ENCODE peak calls at places on chromosomes 2 and 18, in six cellular contexts. One of them, this sample, is unnamed.

GRCh38 chr2:178747767-178748166 is 59.5 kb downstream of the TTN start:
- DNase-seq in AG04449: no peak
- DNase-seq in cardiac muscle cell: no peak
- DNase-seq in stimulated activated CD8-positive, alpha-beta memory T cell treated with anti-CD3 and anti-CD28 coated beads, Interleukin-7, amount 100 ng/mL, for 1 hour: no peak
- DNase-seq in CD8-positive, alpha-beta T cell: no peak
- DNase-seq in fibroblast of the aortic adventitia: no peak
- DNase-seq in this sample: no peak

GRCh38 chr18:45910405-45911023 is 56.6 kb downstream of the EPG5 start:
- DNase-seq in AG04449: no peak
- DNase-seq in cardiac muscle cell: peak
- DNase-seq in stimulated activated CD8-positive, alpha-beta memory T cell treated with anti-CD3 and anti-CD28 coated beads, Interleukin-7, amount 100 ng/mL, for 1 hour: peak
- DNase-seq in CD8-positive, alpha-beta T cell: peak
- DNase-seq in fibroblast of the aortic adventitia: peak
- DNase-seq in this sample: peak

GRCh38 chr2:42297322-42297936 is 63.6 kb downstream of the COX7A2L start:
- DNase-seq in AG04449: no peak
- DNase-seq in cardiac muscle cell: no peak
- DNase-seq in stimulated activated CD8-positive, alpha-beta memory T cell treated with anti-CD3 and anti-CD28 coated beads, Interleukin-7, amount 100 ng/mL, for 1 hour: no peak
- DNase-seq in CD8-positive, alpha-beta T cell: no peak
- DNase-seq in fibroblast of the aortic adventitia: no peak
- DNase-seq in this sample: no peak

GRCh38 chr18:75810481-75810880 is 383.0 kb upstream of the SMIM21 start:
- DNase-seq in AG04449: no peak
- DNase-seq in cardiac muscle cell: no peak
- DNase-seq in stimulated activated CD8-positive, alpha-beta memory T cell treated with anti-CD3 and anti-CD28 coated beads, Interleukin-7, amount 100 ng/mL, for 1 hour: no peak
- DNase-seq in CD8-positive, alpha-beta T cell: no peak
- DNase-seq in fibroblast of the aortic adventitia: no peak
- DNase-seq in this sample: no peak

GRCh38 chr2:121707920-121708361 is 28.7 kb downstream of the NIFK start:
- DNase-seq in AG04449: no peak
- DNase-seq in cardiac muscle cell: no peak
- DNase-seq in stimulated activated CD8-positive, alpha-beta memory T cell treated with anti-CD3 and anti-CD28 coated beads, Interleukin-7, amount 100 ng/mL, for 1 hour: no peak
- DNase-seq in CD8-positive, alpha-beta T cell: no peak
- DNase-seq in fibroblast of the aortic adventitia: no peak
- DNase-seq in this sample: no peak

GRCh38 chr2:175205523-175205922 is 24.0 kb upstream of the ATP5MC3 start:
- DNase-seq in AG04449: no peak
- DNase-seq in cardiac muscle cell: no peak
- DNase-seq in stimulated activated CD8-positive, alpha-beta memory T cell treated with anti-CD3 and anti-CD28 coated beads, Interleukin-7, amount 100 ng/mL, for 1 hour: no peak
- DNase-seq in CD8-positive, alpha-beta T cell: no peak
- DNase-seq in fibroblast of the aortic adventitia: peak
- DNase-seq in this sample: no peak

GRCh38 chr2:28185153-28185552 is 207.5 kb upstream of the FOSL2 start:
- DNase-seq in AG04449: no peak
- DNase-seq in cardiac muscle cell: no peak
- DNase-seq in stimulated activated CD8-positive, alpha-beta memory T cell treated with anti-CD3 and anti-CD28 coated beads, Interleukin-7, amount 100 ng/mL, for 1 hour: no peak
- DNase-seq in CD8-positive, alpha-beta T cell: no peak
- DNase-seq in fibroblast of the aortic adventitia: no peak
- DNase-seq in this sample: no peak

GRCh38 chr2:21054011-21054410 is 10.1 kb upstream of the APOB start:
- DNase-seq in AG04449: no peak
- DNase-seq in cardiac muscle cell: no peak
- DNase-seq in stimulated activated CD8-positive, alpha-beta memory T cell treated with anti-CD3 and anti-CD28 coated beads, Interleukin-7, amount 100 ng/mL, for 1 hour: no peak
- DNase-seq in CD8-positive, alpha-beta T cell: no peak
- DNase-seq in fibroblast of the aortic adventitia: no peak
- DNase-seq in this sample: no peak

GRCh38 chr2:1546901-1547300 is 133.6 kb downstream of the TPO start:
- DNase-seq in AG04449: no peak
- DNase-seq in cardiac muscle cell: no peak
- DNase-seq in stimulated activated CD8-positive, alpha-beta memory T cell treated with anti-CD3 and anti-CD28 coated beads, Interleukin-7, amount 100 ng/mL, for 1 hour: no peak
- DNase-seq in CD8-positive, alpha-beta T cell: no peak
- DNase-seq in fibroblast of the aortic adventitia: no peak
- DNase-seq in this sample: no peak

GRCh38 chr2:1627628-1628371 is 116.5 kb downstream of the PXDN start:
- DNase-seq in AG04449: no peak
- DNase-seq in cardiac muscle cell: no peak
- DNase-seq in stimulated activated CD8-positive, alpha-beta memory T cell treated with anti-CD3 and anti-CD28 coated beads, Interleukin-7, amount 100 ng/mL, for 1 hour: no peak
- DNase-seq in CD8-positive, alpha-beta T cell: no peak
- DNase-seq in fibroblast of the aortic adventitia: no peak
- DNase-seq in this sample: no peak

GRCh38 chr2:158999458-158999857 is 31.0 kb downstream of the TANC1 start:
- DNase-seq in AG04449: no peak
- DNase-seq in cardiac muscle cell: no peak
- DNase-seq in stimulated activated CD8-positive, alpha-beta memory T cell treated with anti-CD3 and anti-CD28 coated beads, Interleukin-7, amount 100 ng/mL, for 1 hour: no peak
- DNase-seq in CD8-positive, alpha-beta T cell: no peak
- DNase-seq in fibroblast of the aortic adventitia: no peak
- DNase-seq in this sample: no peak

GRCh38 chr2:56754066-56754615 is 570.4 kb downstream of the CCDC85A start:
- DNase-seq in AG04449: no peak
- DNase-seq in cardiac muscle cell: no peak
- DNase-seq in stimulated activated CD8-positive, alpha-beta memory T cell treated with anti-CD3 and anti-CD28 coated beads, Interleukin-7, amount 100 ng/mL, for 1 hour: no peak
- DNase-seq in CD8-positive, alpha-beta T cell: no peak
- DNase-seq in fibroblast of the aortic adventitia: no peak
- DNase-seq in this sample: no peak

GRCh38 chr2:22221006-22221405 is 1097.2 kb downstream of the TDRD15 start:
- DNase-seq in AG04449: no peak
- DNase-seq in cardiac muscle cell: no peak
- DNase-seq in stimulated activated CD8-positive, alpha-beta memory T cell treated with anti-CD3 and anti-CD28 coated beads, Interleukin-7, amount 100 ng/mL, for 1 hour: no peak
- DNase-seq in CD8-positive, alpha-beta T cell: no peak
- DNase-seq in fibroblast of the aortic adventitia: no peak
- DNase-seq in this sample: no peak

GRCh38 chr2:47554311-47554905 is 151.5 kb downstream of the MSH2 start:
- DNase-seq in AG04449: no peak
- DNase-seq in cardiac muscle cell: no peak
- DNase-seq in stimulated activated CD8-positive, alpha-beta memory T cell treated with anti-CD3 and anti-CD28 coated beads, Interleukin-7, amount 100 ng/mL, for 1 hour: no peak
- DNase-seq in CD8-positive, alpha-beta T cell: no peak
- DNase-seq in fibroblast of the aortic adventitia: no peak
- DNase-seq in this sample: no peak

GRCh38 chr18:79825913-79826312 is 28.2 kb downstream of the KCNG2 start:
- DNase-seq in AG04449: no peak
- DNase-seq in cardiac muscle cell: no peak
- DNase-seq in stimulated activated CD8-positive, alpha-beta memory T cell treated with anti-CD3 and anti-CD28 coated beads, Interleukin-7, amount 100 ng/mL, for 1 hour: no peak
- DNase-seq in CD8-positive, alpha-beta T cell: no peak
- DNase-seq in fibroblast of the aortic adventitia: no peak
- DNase-seq in this sample: no peak

GRCh38 chr2:230843130-230843529 is 21.6 kb upstream of the ITM2C start:
- DNase-seq in AG04449: no peak
- DNase-seq in cardiac muscle cell: no peak
- DNase-seq in stimulated activated CD8-positive, alpha-beta memory T cell treated with anti-CD3 and anti-CD28 coated beads, Interleukin-7, amount 100 ng/mL, for 1 hour: no peak
- DNase-seq in CD8-positive, alpha-beta T cell: no peak
- DNase-seq in fibroblast of the aortic adventitia: no peak
- DNase-seq in this sample: no peak

GRCh38 chr2:171513719-171514160 is 8.5 kb upstream of the CYBRD1 start:
- DNase-seq in AG04449: no peak
- DNase-seq in cardiac muscle cell: peak
- DNase-seq in stimulated activated CD8-positive, alpha-beta memory T cell treated with anti-CD3 and anti-CD28 coated beads, Interleukin-7, amount 100 ng/mL, for 1 hour: no peak
- DNase-seq in CD8-positive, alpha-beta T cell: no peak
- DNase-seq in fibroblast of the aortic adventitia: no peak
- DNase-seq in this sample: no peak

GRCh38 chr2:42495611-42496010 is 1.8 kb upstream of the KCNG3 start:
- DNase-seq in AG04449: no peak
- DNase-seq in cardiac muscle cell: no peak
- DNase-seq in stimulated activated CD8-positive, alpha-beta memory T cell treated with anti-CD3 and anti-CD28 coated beads, Interleukin-7, amount 100 ng/mL, for 1 hour: no peak
- DNase-seq in CD8-positive, alpha-beta T cell: no peak
- DNase-seq in fibroblast of the aortic adventitia: no peak
- DNase-seq in this sample: no peak

GRCh38 chr2:231213931-231214642 is 15.7 kb downstream of the ARMC9 start:
- DNase-seq in AG04449: no peak
- DNase-seq in cardiac muscle cell: no peak
- DNase-seq in stimulated activated CD8-positive, alpha-beta memory T cell treated with anti-CD3 and anti-CD28 coated beads, Interleukin-7, amount 100 ng/mL, for 1 hour: no peak
- DNase-seq in CD8-positive, alpha-beta T cell: no peak
- DNase-seq in fibroblast of the aortic adventitia: no peak
- DNase-seq in this sample: no peak

GRCh38 chr2:220556658-220557057 is 929.2 kb downstream of the SLC4A3 start:
- DNase-seq in AG04449: peak
- DNase-seq in cardiac muscle cell: no peak
- DNase-seq in stimulated activated CD8-positive, alpha-beta memory T cell treated with anti-CD3 and anti-CD28 coated beads, Interleukin-7, amount 100 ng/mL, for 1 hour: no peak
- DNase-seq in CD8-positive, alpha-beta T cell: no peak
- DNase-seq in fibroblast of the aortic adventitia: peak
- DNase-seq in this sample: no peak

GRCh38 chr2:185219981-185220380 is 518.6 kb upstream of the FSIP2 start:
- DNase-seq in AG04449: no peak
- DNase-seq in cardiac muscle cell: no peak
- DNase-seq in stimulated activated CD8-positive, alpha-beta memory T cell treated with anti-CD3 and anti-CD28 coated beads, Interleukin-7, amount 100 ng/mL, for 1 hour: no peak
- DNase-seq in CD8-positive, alpha-beta T cell: no peak
- DNase-seq in fibroblast of the aortic adventitia: no peak
- DNase-seq in this sample: no peak

GRCh38 chr18:76564117-76564516 is 69.1 kb upstream of the ZNF516 start:
- DNase-seq in AG04449: no peak
- DNase-seq in cardiac muscle cell: no peak
- DNase-seq in stimulated activated CD8-positive, alpha-beta memory T cell treated with anti-CD3 and anti-CD28 coated beads, Interleukin-7, amount 100 ng/mL, for 1 hour: no peak
- DNase-seq in CD8-positive, alpha-beta T cell: no peak
- DNase-seq in fibroblast of the aortic adventitia: peak
- DNase-seq in this sample: no peak

This sample was measured in activated T-helper 1 cell treated with anti-CD3 and anti-CD28 coated beads, Interleukin-2, amount 50 U/mL, for 16 hours.